ENCODE peak calls at places on chromosomes 16 and 17, in four cellular contexts. U is AG10803, E is tibial artery, P is left ventricle myocardium inferior. O is an unnamed sample.
A peak's percentile ranks its signal among the peaks of the same experiment; 100 is the strongest.

GRCh38 chr17:37483311-37484039 is 6.2 kb upstream of the DUSP14 start:
- DNase-seq in U (peak; percentile 95), E (no peak), P (no peak), O (peak; percentile 89)

GRCh38 chr16:64841071-64841470 is 280.8 kb downstream of the CDH11 start:
- DNase-seq in U (peak; percentile 24), E (no peak), P (no peak), O (no peak)

GRCh38 chr17:32341857-32342602 is at the start of gene C17orf75:
- DNase-seq in U (peak; percentile 75), E (peak; percentile 59), P (peak; percentile 80), O (peak; percentile 59)

GRCh38 chr17:73420897-73421296 is 109.1 kb upstream of the CDC42EP4 start:
- DNase-seq in U (no peak), E (no peak), P (no peak), O (no peak)

GRCh38 chr17:21242780-21243515 is 10.3 kb downstream of the NATD1 start:
- DNase-seq in U (no peak), E (no peak), P (peak; percentile 63), O (no peak)

GRCh38 chr16:24645739-24646645 is 83.5 kb upstream of the TNRC6A start:
- DNase-seq in U (peak; percentile 99), E (no peak), P (no peak), O (peak; percentile 100)

GRCh38 chr17:13106171-13106570 is 88.3 kb upstream of the ELAC2 start:
- DNase-seq in U (no peak), E (no peak), P (no peak), O (no peak)

GRCh38 chr16:82761858-82762257 is 135.1 kb downstream of the CDH13 start:
- DNase-seq in U (no peak), E (no peak), P (no peak), O (no peak)

GRCh38 chr16:17084134-17084533 is 386.6 kb downstream of the XYLT1 start:
- DNase-seq in U (no peak), E (no peak), P (no peak), O (no peak)

GRCh38 chr17:49612721-49613120 is 37.0 kb downstream of the NXPH3 start:
- DNase-seq in U (no peak), E (no peak), P (no peak), O (no peak)

GRCh38 chr17:43381204-43381603 is 17.6 kb upstream of the ARL4D start:
- DNase-seq in U (no peak), E (no peak), P (no peak), O (no peak)
- TF ChIP-seq CTCF in U (no peak), E (no peak), P (no peak), O (no peak)

DNA sequence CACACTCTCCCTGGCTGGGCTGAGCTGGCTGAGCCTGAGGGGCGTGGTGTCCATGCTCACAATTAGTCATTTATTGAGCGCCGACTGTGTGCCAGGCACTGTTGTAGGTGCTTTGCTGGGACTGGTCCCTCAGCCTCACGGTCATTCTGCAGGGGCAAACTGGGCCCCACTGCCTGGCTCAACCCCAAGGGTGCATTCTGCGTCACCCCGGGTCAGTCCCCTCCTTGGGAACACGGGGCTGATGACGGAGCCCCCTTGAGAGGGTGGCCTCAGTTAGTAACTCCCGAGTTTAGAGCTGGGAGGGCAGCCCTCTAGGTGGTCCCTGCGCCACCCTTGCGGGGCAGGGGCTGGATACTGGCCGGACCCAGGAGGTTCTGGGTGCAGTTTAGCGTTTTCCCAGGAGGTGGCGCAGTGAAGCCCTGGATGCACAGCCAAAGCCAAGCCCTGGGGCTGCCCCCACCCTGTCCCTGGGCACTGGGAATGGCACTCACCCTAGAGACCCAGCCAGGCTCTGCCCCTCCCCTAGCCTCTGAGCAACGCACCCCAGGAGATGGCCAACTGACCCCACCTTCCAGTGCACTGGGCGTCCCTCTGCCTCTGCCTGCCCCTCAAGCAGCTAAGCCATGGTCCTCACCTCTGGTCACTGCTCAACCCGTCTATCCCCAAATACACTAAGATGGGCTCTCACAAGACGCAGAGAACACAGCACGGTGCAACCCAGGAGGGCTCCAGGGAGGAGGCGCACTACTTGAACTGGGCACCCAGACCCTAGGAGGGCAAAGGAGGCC is 243.2 kb upstream of the GSE1 start:
- DNase-seq in U (peak; percentile 29), E (peak; percentile 64), P (peak; percentile 47), O (peak; percentile 21)
- TF ChIP-seq CTCF in U (peak; percentile 74), E (peak; percentile 87), P (peak; percentile 80), O (peak; percentile 91)

DNA sequence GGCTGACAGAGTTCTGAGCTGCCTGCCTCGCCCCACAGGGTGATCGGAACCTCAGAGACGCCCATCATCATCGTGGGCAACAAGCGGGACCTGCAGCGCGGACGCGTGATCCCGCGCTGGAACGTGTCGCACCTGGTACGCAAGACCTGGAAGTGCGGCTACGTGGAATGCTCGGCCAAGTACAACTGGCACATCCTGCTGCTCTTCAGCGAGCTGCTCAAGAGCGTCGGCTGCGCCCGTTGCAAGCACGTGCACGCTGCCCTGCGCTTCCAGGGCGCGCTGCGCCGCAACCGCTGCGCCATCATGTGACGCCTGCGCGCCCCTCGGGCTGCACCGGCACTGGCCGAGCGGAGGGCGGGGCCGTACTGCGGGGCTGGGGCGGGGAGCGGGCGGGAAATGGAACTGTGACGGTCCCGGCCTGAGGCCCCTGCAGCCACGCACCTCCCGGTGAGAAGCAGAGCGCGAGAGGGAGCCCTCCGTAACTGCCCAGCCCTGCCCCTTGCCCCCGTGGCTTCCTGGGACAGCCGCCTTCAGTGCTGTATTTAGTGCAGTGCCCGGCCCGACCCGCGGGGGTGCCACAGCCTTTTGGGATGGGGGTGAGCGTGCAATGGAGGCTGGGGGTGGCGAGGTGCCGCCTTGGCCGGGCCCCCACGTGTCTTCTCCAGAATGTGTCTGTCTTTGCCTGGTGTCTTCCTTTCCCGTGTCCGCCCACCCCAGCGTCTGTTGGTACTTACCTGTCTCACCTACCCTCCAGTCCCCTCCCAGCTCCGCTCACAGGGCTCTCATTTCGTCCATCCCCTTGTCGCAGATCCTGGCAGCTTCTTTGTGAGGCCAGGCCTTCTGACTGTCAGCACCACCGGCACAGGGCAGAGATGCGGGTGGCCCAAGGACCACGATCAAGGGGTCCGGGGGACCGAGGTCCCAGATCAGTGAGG is 9.8 kb downstream of the RASL10B start:
- DNase-seq in U (no peak), E (no peak), P (no peak), O (no peak)
- TF ChIP-seq CTCF in U (no peak), E (no peak), P (no peak), O (no peak)

GRCh38 chr16:56932588-56933265 is 785 bp downstream of the HERPUD1 start:
- DNase-seq in U (peak; percentile 75), E (peak; percentile 94), P (peak; percentile 82), O (peak; percentile 71)

GRCh38 chr16:56933266-56933619 is 1.3 kb downstream of the HERPUD1 start:
- DNase-seq in U (peak; percentile 63), E (no peak), P (no peak), O (no peak)

GRCh38 chr16:56930516-56931252 is 1.3 kb upstream of the HERPUD1 start:
- DNase-seq in U (no peak), E (no peak), P (no peak), O (no peak)

GRCh38 chr16:56931253-56931768 is 631 bp upstream of the HERPUD1 start:
- DNase-seq in U (no peak), E (peak; percentile 31), P (no peak), O (no peak)

DNA sequence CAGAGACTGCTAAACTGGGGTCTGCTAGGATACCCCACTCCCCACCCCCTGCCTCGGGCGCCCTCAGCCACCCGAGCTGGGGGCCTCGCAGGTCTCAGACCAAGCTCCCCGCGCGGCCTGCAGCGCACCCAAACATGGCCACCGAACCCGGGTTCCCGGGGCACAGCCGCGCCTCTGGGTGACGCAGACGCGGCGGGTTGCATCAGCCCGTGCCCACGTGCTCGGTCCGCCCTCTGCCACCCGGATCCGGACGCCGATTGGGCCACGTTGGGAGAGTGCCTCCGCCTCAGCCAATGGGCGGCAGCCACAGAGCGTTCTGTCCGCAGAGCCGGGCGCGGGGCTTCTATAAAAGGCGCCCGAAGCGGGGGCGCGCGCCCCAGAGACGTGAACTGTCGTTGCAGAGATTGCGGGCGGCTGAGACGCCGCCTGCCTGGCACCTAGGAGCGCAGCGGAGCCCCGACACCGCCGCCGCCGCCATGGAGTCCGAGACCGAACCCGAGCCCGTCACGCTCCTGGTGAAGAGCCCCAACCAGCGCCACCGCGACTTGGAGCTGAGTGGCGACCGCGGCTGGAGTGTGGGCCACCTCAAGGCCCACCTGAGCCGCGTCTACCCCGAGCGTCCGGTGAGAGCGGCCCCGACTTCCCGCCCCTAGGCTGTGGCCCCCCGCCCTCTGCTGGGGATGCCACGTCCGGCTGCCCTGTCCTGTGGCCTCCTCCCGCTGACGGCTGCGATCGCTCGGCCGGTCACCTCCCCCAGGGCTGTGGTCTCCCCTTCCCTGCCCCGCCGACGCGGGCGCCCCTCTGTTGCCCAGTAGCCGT is at the start of gene HERPUD1:
- DNase-seq in U (peak; percentile 98), E (peak; percentile 98), P (peak; percentile 99), O (peak; percentile 98)
- TF ChIP-seq CTCF in U (no peak), E (peak; percentile 30), P (peak; percentile 37), O (peak; percentile 65)

GRCh38 chr17:34883106-34884000 is 77.9 kb downstream of the CCT6B start:
- DNase-seq in U (no peak), E (no peak), P (no peak), O (no peak)
- TF ChIP-seq CTCF in U (no peak), E (no peak), P (no peak), O (no peak)